ENCODE peak calls at places on chromosomes 3 and 15, in five cellular contexts. J is heart right ventricle, V is BJ, Z is thoracic aorta, B is NB4. H is an unnamed sample.

GRCh38 chr3:74639681-74640080 is 25.2 kb upstream of the CNTN3 start:
- DNase-seq in J (no peak), V (no peak), Z (no peak), B (no peak), H (no peak)

GRCh38 chr15:30992465-30992864 is 1.0 kb upstream of the MTMR10 start:
- DNase-seq in J (no peak), V (no peak), Z (no peak), B (peak; percentile 17), H (no peak)

GRCh38 chr15:55654541-55654940 is 66.4 kb upstream of the PYGO1 start:
- DNase-seq in J (no peak), V (no peak), Z (no peak), B (no peak), H (peak; percentile 39)

GRCh38 chr3:158313344-158313927 is 203.5 kb downstream of the RSRC1 start:
- DNase-seq in J (no peak), V (no peak), Z (no peak), B (peak; percentile 51), H (peak; percentile 19)

GRCh38 chr15:23855947-23856346 is 168.8 kb upstream of the NDN start:
- DNase-seq in J (no peak), V (no peak), Z (no peak), B (no peak), H (no peak)

GRCh38 chr3:195916291-195916690 is 7.9 kb upstream of the TNK2 start:
- DNase-seq in J (no peak), V (no peak), Z (no peak), B (no peak), H (no peak)

GRCh38 chr3:62708642-62709041 is 166.6 kb downstream of the CADPS start:
- DNase-seq in J (no peak), V (no peak), Z (no peak), B (no peak), H (no peak)

GRCh38 chr3:156368189-156368588 is 186.7 kb downstream of the SSR3 start:
- DNase-seq in J (no peak), V (no peak), Z (no peak), B (no peak), H (no peak)

GRCh38 chr15:65339926-65340325 is 35.4 kb downstream of the RNU5B-1 start:
- DNase-seq in J (no peak), V (no peak), Z (no peak), B (no peak), H (no peak)

GRCh38 chr3:45795882-45796765 is at the start of gene SLC6A20:
- DNase-seq in J (no peak), V (no peak), Z (no peak), B (no peak), H (no peak)

GRCh38 chr3:121975702-121976302 is 46.2 kb downstream of the ILDR1 start:
- DNase-seq in J (no peak), V (no peak), Z (no peak), B (no peak), H (no peak)

GRCh38 chr3:44492496-44492895 is 15.0 kb upstream of the ZNF445 start:
- DNase-seq in J (no peak), V (no peak), Z (no peak), B (no peak), H (no peak)

GRCh38 chr15:93658026-93658790 is 569.2 kb upstream of the RGMA start:
- DNase-seq in J (no peak), V (no peak), Z (no peak), B (no peak), H (no peak)

GRCh38 chr3:139506792-139507191 is 30.5 kb upstream of the RBP2 start:
- DNase-seq in J (no peak), V (no peak), Z (no peak), B (no peak), H (no peak)

GRCh38 chr3:10669490-10670048 is 146.5 kb upstream of the SLC6A11 start:
- DNase-seq in J (no peak), V (no peak), Z (no peak), B (no peak), H (no peak)

GRCh38 chr15:71962537-71962936 is 152.2 kb downstream of the NR2E3 start:
- DNase-seq in J (no peak), V (no peak), Z (no peak), B (no peak), H (peak; percentile 18)

DNA sequence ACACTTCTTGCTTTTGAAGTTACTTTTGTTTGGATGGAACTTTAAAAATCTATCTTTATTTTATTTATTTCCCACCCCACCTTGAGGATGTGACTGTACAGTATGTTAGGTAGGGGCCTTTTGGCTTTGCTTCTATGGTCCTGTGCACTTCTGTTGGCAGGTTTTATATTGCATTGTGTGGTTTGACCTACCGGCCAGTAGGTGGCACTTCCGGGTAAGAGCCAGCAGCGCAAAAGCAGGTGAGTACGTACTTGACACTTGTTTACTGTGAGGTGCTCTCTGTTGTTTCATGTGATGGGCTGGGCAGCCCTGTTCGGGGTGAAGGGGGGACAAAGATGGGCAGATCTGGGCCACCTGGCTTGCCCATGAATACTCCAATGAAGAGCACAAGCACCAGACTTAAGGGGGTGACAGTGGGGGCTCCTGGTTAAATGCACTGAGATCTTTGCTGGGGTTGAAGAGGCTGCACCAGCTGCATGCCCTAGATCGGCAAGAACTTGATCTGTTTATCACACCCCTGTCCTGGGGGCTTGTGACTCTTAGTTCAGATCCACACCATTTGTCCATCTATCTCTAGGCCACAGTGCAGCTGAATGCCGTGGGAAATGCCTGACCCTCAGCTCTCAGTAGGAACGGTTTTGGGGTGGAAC is 131.6 kb downstream of the NLGN1 start:
- DNase-seq in J (no peak), V (no peak), Z (no peak), B (peak; percentile 48), H (no peak)
- TF ChIP-seq CTCF in J (no peak), V (peak; percentile 42), Z (no peak), B (peak; percentile 72), H (peak; percentile 22)

GRCh38 chr3:14175383-14176037 is 2.9 kb downstream of the XPC start:
- DNase-seq in J (no peak), V (no peak), Z (no peak), B (peak; percentile 86), H (peak; percentile 30)
- H3K4me3 ChIP-seq in J (no peak overlapping the region), V (no peak overlapping the region), Z (no peak overlapping the region), B (peak overlapping the region; percentile 18), H (peak overlapping the region; percentile 34)

GRCh38 chr3:47825590-47825989 is 22.7 kb downstream of the DHX30 start:
- DNase-seq in J (no peak), V (no peak), Z (no peak), B (peak; percentile 27), H (no peak)

GRCh38 chr3:47824541-47825473 is 21.9 kb downstream of the DHX30 start:
- DNase-seq in J (peak; percentile 56), V (peak; percentile 41), Z (no peak), B (peak; percentile 89), H (peak; percentile 78)
- TF ChIP-seq CTCF in J (peak; percentile 82), V (peak; percentile 53), Z (peak; percentile 86), B (peak; percentile 68), H (peak; percentile 58)

GRCh38 chr3:72438072-72438471 is 410.2 kb downstream of the SHQ1 start:
- DNase-seq in J (no peak), V (no peak), Z (no peak), B (no peak), H (no peak)
- H3K4me3 ChIP-seq in J (no peak overlapping the region), V (no peak overlapping the region), Z (no peak overlapping the region), B (no peak overlapping the region), H (no peak overlapping the region)

GRCh38 chr3:141710888-141711616 is 27.0 kb upstream of the RNF7 start:
- DNase-seq in J (no peak), V (peak; percentile 62), Z (peak; percentile 5), B (no peak), H (peak; percentile 97)

GRCh38 chr3:141710121-141710520 is 28.0 kb upstream of the RNF7 start:
- DNase-seq in J (no peak), V (no peak), Z (no peak), B (no peak), H (no peak)

GRCh38 chr3:141709126-141709770 is 28.9 kb upstream of the RNF7 start:
- DNase-seq in J (no peak), V (no peak), Z (no peak), B (no peak), H (no peak)

GRCh38 chr3:141714671-141715070 is 23.4 kb upstream of the RNF7 start:
- DNase-seq in J (no peak), V (no peak), Z (no peak), B (no peak), H (no peak)
- TF ChIP-seq CTCF in J (no peak), V (no peak), Z (no peak), B (no peak), H (no peak)

DNA sequence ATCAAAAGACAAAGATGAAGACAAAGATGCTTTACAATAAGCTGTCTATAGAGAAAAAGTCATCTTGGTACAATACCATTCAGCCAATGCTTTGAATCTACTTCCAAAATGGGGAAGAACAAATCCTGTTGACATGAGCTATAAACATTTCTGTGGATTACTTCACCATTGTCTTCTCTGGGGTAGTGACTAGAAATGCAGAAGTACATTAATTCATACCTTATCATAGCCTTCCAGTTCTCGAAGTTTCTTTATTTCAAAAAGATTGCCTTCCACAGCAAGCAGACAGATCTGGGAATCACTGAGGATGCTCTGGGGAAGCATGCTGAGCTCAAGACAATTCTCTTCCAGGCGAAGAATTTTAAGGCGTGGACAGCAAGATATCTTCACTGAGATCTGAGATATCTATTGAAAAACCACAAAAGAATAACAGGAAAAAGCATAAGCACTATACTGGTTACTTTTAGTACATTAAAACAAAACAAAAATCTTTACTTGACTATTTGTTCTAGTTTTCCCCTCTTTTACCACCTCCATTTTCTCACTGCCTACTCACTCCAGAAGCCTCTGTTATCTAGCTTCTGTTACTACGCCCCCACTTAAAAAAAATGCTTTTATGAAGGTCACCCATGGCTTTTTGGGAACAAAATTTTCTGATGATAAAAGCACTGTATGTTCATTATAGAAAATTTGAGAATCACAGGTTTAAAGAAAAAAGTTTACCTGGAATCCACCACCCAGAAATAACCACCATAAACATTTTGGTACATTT is 3.5 kb downstream of the LRRC57 start:
- DNase-seq in J (no peak), V (no peak), Z (no peak), B (peak; percentile 68), H (no peak)
- H3K4me3 ChIP-seq in J (no peak overlapping the region), V (no peak overlapping the region), Z (no peak overlapping the region), B (no peak overlapping the region), H (no peak overlapping the region)

GRCh38 chr15:80474751-80475295 is 70.6 kb downstream of the ARNT2 start:
- DNase-seq in J (no peak), V (no peak), Z (no peak), B (no peak), H (no peak)

GRCh38 chr15:80474224-80474619 is 70.0 kb downstream of the ARNT2 start:
- DNase-seq in J (no peak), V (no peak), Z (no peak), B (no peak), H (no peak)

GRCh38 chr15:80476036-80476435 is 71.9 kb downstream of the ARNT2 start:
- DNase-seq in J (no peak), V (no peak), Z (no peak), B (no peak), H (no peak)

GRCh38 chr15:80473574-80474223 is 69.5 kb downstream of the ARNT2 start:
- DNase-seq in J (no peak), V (no peak), Z (no peak), B (no peak), H (no peak)

GRCh38 chr15:80475572-80475971 is 71.4 kb downstream of the ARNT2 start:
- DNase-seq in J (no peak), V (no peak), Z (no peak), B (no peak), H (no peak)
- TF ChIP-seq CTCF in J (no peak), V (peak; percentile 41), Z (no peak), B (no peak), H (peak; percentile 41)